ENCODE peak calls at places on chromosomes 11 and 22, in ten cellular contexts. R, C, B, T, M, D, F, P, H and G are unnamed samples.

GRCh38 chr11:12318791-12319733 is 58.3 kb upstream of the PARVA start:
- DNase-seq in R (peak; percentile 29), C (no peak), B (no peak), T (no peak), M (no peak), D (peak; percentile 79), F (no peak), P (no peak), H (no peak), G (peak; percentile 32)

GRCh38 chr11:95291946-95292345 is 60.9 kb upstream of the SESN3 start:
- DNase-seq in R (no peak), C (no peak), B (peak; percentile 57), T (peak; percentile 15), M (no peak), D (no peak), F (no peak), P (no peak), H (no peak), G (peak; percentile 47)

GRCh38 chr11:43975631-43976030 is 33.2 kb downstream of the C11orf96 start:
- DNase-seq in R (no peak), C (no peak), B (no peak), T (no peak), M (peak; percentile 20), D (no peak), F (no peak), P (no peak), H (no peak), G (no peak)

GRCh38 chr11:46991391-46991790 is 54.8 kb downstream of the CSTPP1 start:
- DNase-seq in R (no peak), C (peak; percentile 17), B (no peak), T (no peak), M (no peak), D (no peak), F (no peak), P (no peak), H (no peak), G (no peak)

GRCh38 chr11:5910521-5910920 is 17.5 kb downstream of the OR52E5 start:
- DNase-seq in R (no peak), C (no peak), B (no peak), T (no peak), M (no peak), D (no peak), F (no peak), P (no peak), H (no peak), G (no peak)

GRCh38 chr11:134052988-134053945 is 15.6 kb upstream of the JAM3 start:
- DNase-seq in R (no peak), C (no peak), B (no peak), T (no peak), M (no peak), D (no peak), F (no peak), P (no peak), H (no peak), G (no peak)

GRCh38 chr11:102589047-102589459 is 36.1 kb downstream of the MMP20 start:
- DNase-seq in R (no peak), C (no peak), B (no peak), T (no peak), M (no peak), D (no peak), F (no peak), P (no peak), H (no peak), G (no peak)

GRCh38 chr11:45662096-45662664 is 3.2 kb downstream of the CHST1 start:
- DNase-seq in R (no peak), C (no peak), B (no peak), T (no peak), M (no peak), D (no peak), F (no peak), P (no peak), H (no peak), G (no peak)

GRCh38 chr11:118198370-118198769 is 21.9 kb upstream of the SCN2B start:
- DNase-seq in R (peak; percentile 66), C (peak; percentile 82), B (peak; percentile 88), T (peak; percentile 86), M (peak; percentile 78), D (peak; percentile 24), F (peak; percentile 80), P (peak; percentile 29), H (peak; percentile 73), G (peak; percentile 87)

GRCh38 chr11:118201966-118202365 is 22.8 kb downstream of the JAML start:
- DNase-seq in R (no peak), C (no peak), B (no peak), T (no peak), M (no peak), D (no peak), F (no peak), P (no peak), H (no peak), G (no peak)

GRCh38 chr11:118199135-118199534 is 22.7 kb upstream of the SCN2B start:
- DNase-seq in R (no peak), C (no peak), B (no peak), T (no peak), M (no peak), D (no peak), F (no peak), P (no peak), H (no peak), G (no peak)

GRCh38 chr11:118200901-118201680 is 23.7 kb downstream of the JAML start:
- DNase-seq in R (no peak), C (no peak), B (no peak), T (no peak), M (no peak), D (no peak), F (no peak), P (no peak), H (no peak), G (no peak)

DNA sequence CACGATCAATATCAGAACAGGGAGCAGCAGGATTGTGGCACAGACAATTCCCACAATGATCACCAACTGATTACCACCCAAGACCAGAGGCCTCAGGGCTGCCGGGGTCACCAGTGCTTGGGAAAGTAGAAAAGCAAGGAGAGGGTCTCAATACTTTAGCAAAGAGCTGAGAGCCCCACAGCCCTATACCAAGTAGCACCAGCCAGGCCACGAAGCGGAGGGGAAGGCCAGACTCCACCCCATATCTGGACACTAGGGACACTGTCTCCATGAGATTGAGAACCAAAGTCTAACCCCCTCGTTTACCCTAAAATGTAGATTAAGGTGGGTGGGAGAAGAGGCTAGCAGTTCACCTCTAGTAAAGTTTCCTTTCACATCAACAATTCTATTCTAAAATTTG is 24.1 kb upstream of the SCN2B start:
- DNase-seq in R (no peak), C (no peak), B (no peak), T (no peak), M (no peak), D (no peak), F (no peak), P (no peak), H (no peak), G (no peak)
- H3K4me1 ChIP-seq in R (no peaks in the 10 kb centered on the region), C (no peaks in the 10 kb centered on the region), B (peaks cover 11% of the 10 kb centered on the region), T (peaks cover 10% of the 10 kb centered on the region), M (peaks cover 8% of the 10 kb centered on the region), D (no peaks in the 10 kb centered on the region), F (peaks cover 5% of the 10 kb centered on the region), P (peaks cover 7% of the 10 kb centered on the region), H (no peaks in the 10 kb centered on the region), G (peaks cover 26% of the 10 kb centered on the region)

GRCh38 chr22:40571887-40572286 is 64.6 kb downstream of the MRTFA start:
- DNase-seq in R (no peak), C (no peak), B (no peak), T (no peak), M (no peak), D (no peak), F (no peak), P (no peak), H (no peak), G (no peak)

GRCh38 chr22:40567106-40567505 is 69.4 kb downstream of the MRTFA start:
- DNase-seq in R (no peak), C (no peak), B (no peak), T (no peak), M (peak; percentile 63), D (peak; percentile 79), F (no peak), P (peak; percentile 57), H (no peak), G (no peak)

GRCh38 chr22:40567626-40568328 is 68.7 kb downstream of the MRTFA start:
- DNase-seq in R (no peak), C (no peak), B (no peak), T (no peak), M (no peak), D (no peak), F (no peak), P (no peak), H (no peak), G (no peak)

GRCh38 chr22:40578171-40578570 is 58.3 kb downstream of the MRTFA start:
- DNase-seq in R (no peak), C (no peak), B (no peak), T (no peak), M (no peak), D (no peak), F (no peak), P (no peak), H (no peak), G (no peak)

GRCh38 chr22:40572976-40573375 is 63.5 kb downstream of the MRTFA start:
- DNase-seq in R (no peak), C (no peak), B (no peak), T (no peak), M (no peak), D (no peak), F (no peak), P (no peak), H (no peak), G (no peak)
- TF ChIP-seq CTCF in R (no peak), C (no peak), B (no peak), T (no peak), M (no peak), D (no peak), F (no peak), P (no peak), H (no peak), G (no peak)

DNA sequence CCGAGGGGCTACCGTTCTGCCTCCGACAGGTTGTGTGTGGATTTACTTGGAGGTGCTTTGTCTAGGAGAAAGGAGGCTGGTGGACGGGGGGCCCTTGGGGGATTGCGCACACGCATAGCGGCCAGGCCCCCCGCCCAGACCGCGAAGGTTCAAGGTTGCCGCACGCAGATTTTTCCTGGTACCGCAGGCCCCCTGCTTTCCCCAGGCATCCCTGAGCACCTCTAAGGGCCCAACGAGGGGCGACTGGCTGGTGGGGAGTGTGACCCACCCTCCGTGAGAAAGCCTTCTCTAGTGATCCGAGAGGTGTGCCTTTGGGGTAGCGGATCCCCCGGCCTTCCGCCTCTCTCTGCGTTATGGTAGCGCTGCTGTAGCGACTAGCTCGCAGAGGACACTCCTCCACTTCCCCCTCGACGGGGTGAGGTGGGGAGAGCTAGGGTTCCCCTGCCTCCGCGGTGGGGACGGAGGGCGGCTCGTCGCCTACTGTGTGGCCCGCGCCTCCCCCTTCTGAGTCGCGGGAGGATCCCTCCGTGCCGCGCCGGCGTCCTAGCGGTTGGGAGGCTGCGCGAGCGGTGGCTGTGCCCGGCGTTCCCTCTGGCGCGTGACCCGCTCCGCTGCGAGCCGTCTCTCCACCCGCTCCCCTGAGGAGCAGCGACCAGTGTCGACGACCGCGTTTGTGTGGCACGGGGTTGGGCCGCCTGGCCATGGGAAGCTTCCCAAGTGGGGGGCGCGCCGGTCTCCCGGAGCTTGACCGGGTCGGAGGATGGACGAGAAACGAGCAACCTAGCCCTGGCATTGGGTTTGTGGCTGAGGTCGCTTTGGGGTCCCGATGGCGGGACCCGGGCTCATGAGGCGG is 3900.0 kb upstream of the OR11H1 start:
- DNase-seq in R (no peak), C (no peak), B (no peak), T (no peak), M (no peak), D (no peak), F (no peak), P (no peak), H (no peak), G (no peak)
- H3K9me3 ChIP-seq in R (no peaks in the 10 kb centered on the region), C (peaks cover 45% of the 10 kb centered on the region), B (peaks cover 12% of the 10 kb centered on the region), T (peaks cover 62% of the 10 kb centered on the region), M (peaks cover 42% of the 10 kb centered on the region), D (peaks cover 23% of the 10 kb centered on the region), F (peaks cover 2% of the 10 kb centered on the region), P (peaks cover 49% of the 10 kb centered on the region), H (no peaks in the 10 kb centered on the region), G (peaks cover 76% of the 10 kb centered on the region)

DNA sequence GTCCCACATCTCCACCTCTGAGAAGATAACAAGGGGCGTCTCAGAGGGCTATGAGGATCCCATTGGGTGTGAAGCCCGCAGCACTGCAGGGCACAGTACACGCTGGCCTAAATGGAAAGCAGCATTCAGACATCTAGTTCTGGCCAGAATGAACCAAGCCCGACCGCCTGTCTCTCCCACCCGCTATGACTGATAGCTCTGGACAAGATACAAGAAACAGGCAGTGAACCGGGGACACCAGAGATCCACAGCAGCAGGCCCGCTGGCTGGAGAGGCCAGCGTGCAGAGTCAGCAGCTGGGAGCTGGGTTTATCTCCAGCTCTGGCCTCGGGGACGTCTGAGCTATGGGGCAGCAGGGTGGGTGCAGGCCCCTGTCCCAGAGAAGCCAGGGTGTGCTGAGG is 9.6 kb downstream of the CERK start:
- DNase-seq in R (no peak), C (no peak), B (no peak), T (no peak), M (no peak), D (no peak), F (no peak), P (no peak), H (no peak), G (peak; percentile 39)
- H3K4me1 ChIP-seq in R (peaks cover 3% of the 10 kb centered on the region), C (peaks cover 10% of the 10 kb centered on the region), B (peaks cover 23% of the 10 kb centered on the region), T (peaks cover 27% of the 10 kb centered on the region), M (no peaks in the 10 kb centered on the region), D (no peaks in the 10 kb centered on the region), F (peaks cover 45% of the 10 kb centered on the region), P (peaks cover 15% of the 10 kb centered on the region), H (peaks cover 13% of the 10 kb centered on the region), G (peaks cover 48% of the 10 kb centered on the region)